ENCODE peak calls at places on chromosomes 4 and X, in four cellular contexts. One of them, this sample, is unnamed.
A peak's percentile ranks its signal among the peaks of the same experiment; 100 is the strongest.

GRCh38 chrX:107773206-107773605 is 2.4 kb downstream of the TSC22D3 start:
- DNase-seq in A549: no peak
- DNase-seq in GM12878: no peak
- DNase-seq in HepG2: no peak
- DNase-seq in this sample: no peak

GRCh38 chr4:99323761-99324160 is 2.6 kb upstream of the ADH1B start:
- DNase-seq in A549: no peak
- DNase-seq in GM12878: no peak
- DNase-seq in HepG2: no peak
- DNase-seq in this sample: no peak

GRCh38 chr4:141134586-141134985 is 1.3 kb upstream of the RNF150 start:
- DNase-seq in A549: no peak
- DNase-seq in GM12878: no peak
- DNase-seq in HepG2: no peak
- DNase-seq in this sample: no peak

GRCh38 chrX:22192419-22193086 is 80.2 kb upstream of the CBLL2 start:
- DNase-seq in A549: peak; percentile 25
- DNase-seq in GM12878: peak; percentile 3
- DNase-seq in HepG2: peak; percentile 38
- DNase-seq in this sample: peak; percentile 32

GRCh38 chrX:67351411-67351810 is 192.4 kb upstream of the AR start:
- DNase-seq in A549: no peak
- DNase-seq in GM12878: no peak
- DNase-seq in HepG2: no peak
- DNase-seq in this sample: no peak

GRCh38 chr4:121514443-121514842 is 133.6 kb upstream of the QRFPR start:
- DNase-seq in A549: no peak
- DNase-seq in GM12878: no peak
- DNase-seq in HepG2: no peak
- DNase-seq in this sample: no peak

GRCh38 chrX:101057095-101057714 is 5.3 kb upstream of the TRMT2B start:
- DNase-seq in A549: no peak
- DNase-seq in GM12878: peak; percentile 32
- DNase-seq in HepG2: no peak
- DNase-seq in this sample: no peak

GRCh38 chrX:136608295-136608933 is 39.5 kb upstream of the CD40LG start:
- DNase-seq in A549: no peak
- DNase-seq in GM12878: no peak
- DNase-seq in HepG2: no peak
- DNase-seq in this sample: peak; percentile 2

GRCh38 chr4:98586634-98587354 is 71.6 kb downstream of the TSPAN5 start:
- DNase-seq in A549: no peak
- DNase-seq in GM12878: no peak
- DNase-seq in HepG2: no peak
- DNase-seq in this sample: no peak

GRCh38 chr4:2290974-2291704 is 29.2 kb upstream of the MXD4 start:
- DNase-seq in A549: no peak
- DNase-seq in GM12878: no peak
- DNase-seq in HepG2: no peak
- DNase-seq in this sample: no peak

GRCh38 chr4:145083891-145084640 is 13.9 kb downstream of the ANAPC10 start:
- DNase-seq in A549: no peak
- DNase-seq in GM12878: no peak
- DNase-seq in HepG2: peak; percentile 10
- DNase-seq in this sample: no peak

GRCh38 chrX:17024896-17025295 is 78.4 kb downstream of the REPS2 start:
- DNase-seq in A549: no peak
- DNase-seq in GM12878: no peak
- DNase-seq in HepG2: peak; percentile 7
- DNase-seq in this sample: no peak

GRCh38 chr4:165569031-165569430 is 190.2 kb downstream of the CPE start:
- DNase-seq in A549: no peak
- DNase-seq in GM12878: no peak
- DNase-seq in HepG2: no peak
- DNase-seq in this sample: no peak

GRCh38 chr4:88743696-88744095 is 46.1 kb upstream of the NAP1L5 start:
- DNase-seq in A549: no peak
- DNase-seq in GM12878: no peak
- DNase-seq in HepG2: no peak
- DNase-seq in this sample: no peak

GRCh38 chr4:181604546-181604945 is 638.7 kb upstream of the TENM3 start:
- DNase-seq in A549: no peak
- DNase-seq in GM12878: no peak
- DNase-seq in HepG2: no peak
- DNase-seq in this sample: no peak

GRCh38 chr4:174524242-174524641 is 2.0 kb upstream of the HPGD start:
- DNase-seq in A549: no peak
- DNase-seq in GM12878: no peak
- DNase-seq in HepG2: no peak
- DNase-seq in this sample: peak; percentile 11

GRCh38 chr4:116358633-116359222 is 726.6 kb downstream of the TRAM1L1 start:
- DNase-seq in A549: peak; percentile 7
- DNase-seq in GM12878: peak; percentile 44
- DNase-seq in HepG2: peak; percentile 82
- DNase-seq in this sample: peak; percentile 24

GRCh38 chrX:115968436-115969252 is 201.9 kb upstream of the AGTR2 start:
- DNase-seq in A549: peak; percentile 71
- DNase-seq in GM12878: no peak
- DNase-seq in HepG2: no peak
- DNase-seq in this sample: no peak

GRCh38 chr4:60805500-60806313 is 394.4 kb upstream of the ADGRL3 start:
- DNase-seq in A549: no peak
- DNase-seq in GM12878: no peak
- DNase-seq in HepG2: peak; percentile 32
- DNase-seq in this sample: no peak

GRCh38 chr4:180057198-180057821 is 2185.9 kb upstream of the TENM3 start:
- DNase-seq in A549: peak; percentile 1
- DNase-seq in GM12878: no peak
- DNase-seq in HepG2: no peak
- DNase-seq in this sample: no peak

GRCh38 chr4:118953276-118953675 is 64.6 kb downstream of the SYNPO2 start:
- DNase-seq in A549: no peak
- DNase-seq in GM12878: no peak
- DNase-seq in HepG2: no peak
- DNase-seq in this sample: no peak

GRCh38 chr4:189143255-189143654 is 797.4 kb upstream of the FRG1 start:
- DNase-seq in A549: peak; percentile 23
- DNase-seq in GM12878: no peak
- DNase-seq in HepG2: no peak
- DNase-seq in this sample: no peak

GRCh38 chr4:80188457-80188800 is 8.9 kb upstream of the PRDM8 start:
- DNase-seq in A549: no peak
- DNase-seq in GM12878: no peak
- DNase-seq in HepG2: no peak
- DNase-seq in this sample: no peak

GRCh38 chr4:86564795-86565194 is 29.3 kb upstream of the PTPN13 start:
- DNase-seq in A549: no peak
- DNase-seq in GM12878: no peak
- DNase-seq in HepG2: no peak
- DNase-seq in this sample: no peak

GRCh38 chr4:82994834-82995233 is 15.8 kb downstream of the LIN54 start:
- DNase-seq in A549: no peak
- DNase-seq in GM12878: no peak
- DNase-seq in HepG2: peak; percentile 24
- DNase-seq in this sample: no peak

GRCh38 chrX:50115973-50116372 is 84.8 kb downstream of the AKAP4 start:
- DNase-seq in A549: no peak
- DNase-seq in GM12878: no peak
- DNase-seq in HepG2: no peak
- DNase-seq in this sample: no peak

GRCh38 chr4:130288576-130288975 is 1192.6 kb downstream of the C4orf33 start:
- DNase-seq in A549: no peak
- DNase-seq in GM12878: no peak
- DNase-seq in HepG2: no peak
- DNase-seq in this sample: no peak

GRCh38 chrX:148612431-148612830 is 112.0 kb downstream of the AFF2 start:
- DNase-seq in A549: no peak
- DNase-seq in GM12878: no peak
- DNase-seq in HepG2: no peak
- DNase-seq in this sample: no peak

GRCh38 chrX:14027031-14027430 is 2.7 kb downstream of the GEMIN8 start:
- DNase-seq in A549: no peak
- DNase-seq in GM12878: no peak
- DNase-seq in HepG2: no peak
- DNase-seq in this sample: no peak

GRCh38 chrX:106898462-106898861 is 4.7 kb downstream of the RIPPLY1 start:
- DNase-seq in A549: peak; percentile 42
- DNase-seq in GM12878: peak; percentile 16
- DNase-seq in HepG2: peak; percentile 80
- DNase-seq in this sample: peak; percentile 43

GRCh38 chrX:110302975-110303374 is 14.9 kb downstream of the AMMECR1 start:
- DNase-seq in A549: no peak
- DNase-seq in GM12878: no peak
- DNase-seq in HepG2: no peak
- DNase-seq in this sample: no peak

GRCh38 chrX:54494970-54495813 is 842 bp downstream of the FGD1 start:
- DNase-seq in A549: no peak
- DNase-seq in GM12878: no peak
- DNase-seq in HepG2: no peak
- DNase-seq in this sample: no peak

GRCh38 chr4:56181140-56181950 is 205.9 kb downstream of the AASDH start:
- DNase-seq in A549: no peak
- DNase-seq in GM12878: no peak
- DNase-seq in HepG2: no peak
- DNase-seq in this sample: no peak

GRCh38 chr4:121728066-121728465 is 31.3 kb upstream of the ANXA5 start:
- DNase-seq in A549: peak; percentile 17
- DNase-seq in GM12878: no peak
- DNase-seq in HepG2: peak; percentile 7
- DNase-seq in this sample: no peak

GRCh38 chr4:174281182-174281737 is 2.2 kb downstream of the FBXO8 start:
- DNase-seq in A549: no peak
- DNase-seq in GM12878: no peak
- DNase-seq in HepG2: no peak
- DNase-seq in this sample: no peak

GRCh38 chrX:11435568-11435967 is 142.4 kb downstream of the AMELX start:
- DNase-seq in A549: no peak
- DNase-seq in GM12878: no peak
- DNase-seq in HepG2: no peak
- DNase-seq in this sample: no peak
- TF ChIP-seq POLR2AphosphoS2 in A549: no peak
- TF ChIP-seq POLR2AphosphoS2 in GM12878: no peak
- TF ChIP-seq POLR2AphosphoS2 in HepG2: no peak
- TF ChIP-seq POLR2AphosphoS2 in this sample: no peak

GRCh38 chrX:134146493-134146892 is 90.5 kb upstream of the CCDC160 start:
- DNase-seq in A549: no peak
- DNase-seq in GM12878: no peak
- DNase-seq in HepG2: peak; percentile 30
- DNase-seq in this sample: no peak

GRCh38 chrX:134144231-134144630 is 92.8 kb upstream of the CCDC160 start:
- DNase-seq in A549: peak; percentile 1
- DNase-seq in GM12878: no peak
- DNase-seq in HepG2: peak; percentile 25
- DNase-seq in this sample: no peak

DNA sequence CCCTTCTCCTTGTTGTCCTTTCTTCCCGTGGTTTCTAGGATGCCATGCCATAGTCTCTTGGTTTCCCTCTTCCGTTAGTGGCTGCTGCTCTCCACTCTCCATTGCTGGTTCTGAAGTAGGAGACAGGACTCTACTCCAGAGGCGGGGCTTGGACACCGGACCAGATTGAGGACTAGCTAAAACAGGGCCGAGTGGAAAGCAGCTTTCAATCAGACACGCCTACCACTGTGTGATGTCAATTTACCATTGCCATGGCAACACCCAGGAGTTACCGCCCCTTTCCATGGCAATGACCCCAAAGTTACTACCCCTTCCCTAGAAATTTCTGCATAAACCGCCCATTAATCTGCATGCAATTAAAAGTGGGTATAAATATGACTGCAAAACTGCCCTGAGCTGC is 88.7 kb upstream of the CCDC160 start:
- DNase-seq in A549: no peak
- DNase-seq in GM12878: no peak
- DNase-seq in HepG2: no peak
- DNase-seq in this sample: no peak
- TF ChIP-seq POLR2AphosphoS2 in A549: no peak
- TF ChIP-seq POLR2AphosphoS2 in GM12878: no peak
- TF ChIP-seq POLR2AphosphoS2 in HepG2: no peak
- TF ChIP-seq POLR2AphosphoS2 in this sample: no peak

GRCh38 chrX:28099166-28099565 is 117.9 kb upstream of the DCAF8L1 start:
- DNase-seq in A549: no peak
- DNase-seq in GM12878: no peak
- DNase-seq in HepG2: no peak
- DNase-seq in this sample: no peak
- TF ChIP-seq POLR2AphosphoS2 in A549: no peak
- TF ChIP-seq POLR2AphosphoS2 in GM12878: no peak
- TF ChIP-seq POLR2AphosphoS2 in HepG2: no peak
- TF ChIP-seq POLR2AphosphoS2 in this sample: no peak

DNA sequence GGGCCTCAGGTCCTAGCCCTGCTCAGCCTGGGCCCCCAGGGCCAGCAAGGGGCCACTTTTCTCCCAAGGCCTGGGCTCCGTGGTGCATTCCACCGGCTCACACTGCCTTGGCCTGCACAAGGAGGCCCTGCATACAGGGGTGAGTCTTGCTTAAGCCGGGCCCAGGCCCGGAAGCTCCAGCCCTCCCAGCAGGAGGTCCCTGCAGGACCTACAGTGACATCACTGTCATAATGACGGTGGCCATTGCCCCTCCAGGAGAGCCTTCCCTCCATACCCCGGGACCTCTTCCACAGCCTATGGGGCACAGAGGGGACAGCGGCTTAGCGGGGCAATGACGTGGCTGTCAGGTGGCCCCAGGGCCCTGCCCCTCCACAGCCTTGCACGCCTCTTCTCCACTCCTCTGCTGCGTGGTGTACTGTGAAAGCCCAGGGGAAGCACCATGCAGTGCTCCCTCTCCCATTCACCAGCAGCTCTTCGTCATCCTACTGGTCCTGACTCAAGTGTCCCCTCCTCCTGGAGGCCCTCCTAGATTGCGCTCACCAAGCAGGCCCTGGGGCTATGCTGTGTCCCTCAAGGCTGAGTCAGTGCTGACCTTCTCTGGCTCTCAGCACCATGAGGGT is 32.3 kb upstream of the AFAP1 start:
- DNase-seq in A549: no peak
- DNase-seq in GM12878: no peak
- DNase-seq in HepG2: peak; percentile 23
- DNase-seq in this sample: no peak
- TF ChIP-seq POLR2AphosphoS2 in A549: no peak
- TF ChIP-seq POLR2AphosphoS2 in GM12878: no peak
- TF ChIP-seq POLR2AphosphoS2 in HepG2: no peak
- TF ChIP-seq POLR2AphosphoS2 in this sample: no peak

GRCh38 chr4:157664726-157665125 is 444.2 kb downstream of the GRIA2 start:
- DNase-seq in A549: no peak
- DNase-seq in GM12878: no peak
- DNase-seq in HepG2: no peak
- DNase-seq in this sample: no peak
- TF ChIP-seq POLR2AphosphoS2 in A549: no peak
- TF ChIP-seq POLR2AphosphoS2 in GM12878: no peak
- TF ChIP-seq POLR2AphosphoS2 in HepG2: no peak
- TF ChIP-seq POLR2AphosphoS2 in this sample: no peak

This sample was measured in K562.